ENCODE peak calls at places on chromosomes 2 and 18, in four cellular contexts. B, Z, U and D are unnamed samples.
A peak's percentile ranks its signal among the peaks of the same experiment; 100 is the strongest.

GRCh38 chr2:56232912-56233311 is 49.1 kb downstream of the CCDC85A start:
- DNase-seq in B (no peak), Z (no peak), U (no peak), D (no peak)

GRCh38 chr2:8662239-8662879 is 19.5 kb upstream of the ID2 start:
- DNase-seq in B (no peak), U (peak; percentile 87), Z (peak; percentile 73), D (no peak)

GRCh38 chr2:142180820-142181533 is 50.2 kb upstream of the LRP1B start:
- DNase-seq in Z (no peak), U (peak; percentile 24), B (no peak), D (no peak)

GRCh38 chr2:71720596-71721361 is 267.4 kb downstream of the DYSF start:
- DNase-seq in B (no peak), Z (no peak), U (peak; percentile 8), D (no peak)

GRCh38 chr2:158099716-158100115 is 2.0 kb upstream of the UPP2 start:
- DNase-seq in Z (peak; percentile 49), U (peak; percentile 43), B (no peak), D (no peak)

GRCh38 chr2:20148841-20149702 is 75.9 kb downstream of the SDC1 start:
- DNase-seq in Z (peak; percentile 91), U (peak; percentile 91), B (no peak), D (no peak)

GRCh38 chr2:162058973-162059668 is 14.9 kb downstream of the DPP4 start:
- DNase-seq in U (no peak), Z (no peak), B (no peak), D (no peak)

GRCh38 chr18:22639626-22640025 is 221.9 kb upstream of the CTAGE1 start:
- DNase-seq in U (peak; percentile 6), Z (no peak), B (no peak), D (no peak)

GRCh38 chr18:79962311-79962710 is 2.1 kb upstream of the HSBP1L1 start:
- DNase-seq in U (peak; percentile 24), B (no peak), Z (no peak), D (no peak)

GRCh38 chr2:66814916-66815315 is 380.0 kb downstream of the MEIS1 start:
- DNase-seq in B (no peak), Z (no peak), U (no peak), D (no peak)

GRCh38 chr2:237322564-237322963 is 91.4 kb downstream of the COL6A3 start:
- DNase-seq in Z (no peak), U (no peak), B (no peak), D (no peak)

GRCh38 chr2:127829845-127830246 is 18.9 kb upstream of the WDR33 start:
- DNase-seq in Z (no peak), U (no peak), B (peak; percentile 29), D (peak; percentile 63)